ENCODE peak calls at places on chromosomes 2 and 18, in seven cellular contexts. L is PC-3, H is ovary, V is uterus, P is body of pancreas, S is breast epithelium, Q is pancreas. X is an unnamed sample.
A peak's percentile ranks its signal among the peaks of the same experiment; 100 is the strongest.

GRCh38 chr2:218659258-218659987 is at the start of the genes BCS1L and ZNF142:
- DNase-seq in V (peak; percentile 86), L (peak; percentile 91), S (peak; percentile 83), H (peak; percentile 91), Q (peak; percentile 89), P (peak; percentile 94), X (peak; percentile 94)

GRCh38 chr2:157822993-157823392 is 53.1 kb downstream of the ACVR1 start:
- DNase-seq in S (no peak), H (no peak), L (no peak), V (no peak), P (no peak), Q (no peak), X (no peak)

GRCh38 chr2:24072259-24072658 is 3.9 kb downstream of the SF3B6 start:
- DNase-seq in P (no peak), V (no peak), L (no peak), S (no peak), Q (no peak), H (no peak), X (no peak)

GRCh38 chr2:238139141-238139840 is 823 bp downstream of the KLHL30 start:
- DNase-seq in Q (no peak), H (no peak), L (no peak), V (no peak), S (no peak), P (peak; percentile 53), X (no peak)

GRCh38 chr2:161139098-161139987 is 20.9 kb upstream of the TANK start:
- DNase-seq in L (no peak), S (no peak), H (no peak), P (no peak), Q (no peak), V (no peak), X (no peak)

GRCh38 chr2:168997113-168997512 is 34.0 kb downstream of the ABCB11 start:
- DNase-seq in Q (no peak), P (no peak), H (no peak), V (no peak), L (no peak), S (no peak), X (no peak)

GRCh38 chr2:74688881-74689280 is 34.8 kb downstream of the SEMA4F start:
- DNase-seq in S (no peak), H (no peak), Q (no peak), P (no peak), L (peak; percentile 61), V (no peak), X (no peak)

GRCh38 chr18:57943723-57944122 is 100.3 kb upstream of the NEDD4L start:
- DNase-seq in S (no peak), P (no peak), H (no peak), Q (no peak), L (peak; percentile 26), V (no peak), X (no peak)

GRCh38 chr2:98486374-98486981 is 41.8 kb downstream of the INPP4A start:
- DNase-seq in H (no peak), L (no peak), Q (no peak), P (no peak), S (no peak), V (no peak), X (no peak)

DNA sequence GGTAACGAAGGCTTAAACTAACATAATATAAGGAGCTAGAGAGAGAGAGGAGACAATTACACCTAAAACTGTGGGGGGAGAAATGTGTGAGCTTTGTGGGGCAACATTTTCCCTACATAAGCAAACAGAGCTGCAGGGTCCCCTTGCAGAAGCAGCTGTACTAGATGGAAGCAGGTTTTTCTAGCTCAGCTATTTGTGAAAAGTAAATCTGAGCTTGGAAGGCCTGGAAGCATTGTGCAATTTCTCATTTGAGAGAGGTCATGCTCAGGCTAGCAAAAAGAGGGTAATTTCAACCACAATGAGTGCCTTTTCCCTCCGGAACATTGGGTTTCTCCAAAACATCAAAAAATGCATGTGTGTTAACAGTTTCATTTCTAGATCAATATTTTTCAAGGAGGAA is 130.0 kb downstream of the ARL4C start:
- DNase-seq in H (no peak), P (no peak), Q (no peak), L (peak; percentile 55), V (no peak), S (no peak), X (peak; percentile 55)
- H3K4me3 ChIP-seq in H (no peak overlapping the region), P (no peak overlapping the region), Q (no peak overlapping the region), L (no peak overlapping the region), V (no peak overlapping the region), S (no peak overlapping the region), X (no peak overlapping the region)

DNA sequence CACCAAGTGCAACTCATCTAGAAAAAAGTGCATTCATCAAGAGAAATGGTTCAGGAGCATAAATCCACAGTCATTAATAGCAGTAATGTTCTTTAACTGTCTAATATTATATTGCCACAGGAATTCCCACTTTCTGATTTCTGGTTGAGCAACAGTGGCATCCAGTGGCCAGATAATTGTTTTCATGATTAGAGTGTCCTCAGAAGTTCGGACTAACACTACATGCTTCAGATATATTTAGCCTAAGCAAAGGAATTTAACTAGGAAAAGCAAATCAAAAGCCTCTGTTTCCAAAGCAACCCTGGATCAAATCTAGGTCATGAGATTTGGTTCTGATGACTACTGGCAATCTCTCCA is 9.8 kb upstream of the ERBB4 start:
- DNase-seq in V (no peak), L (peak; percentile 68), Q (peak; percentile 21), S (no peak), P (peak; percentile 30), H (no peak), X (no peak)
- TF ChIP-seq CTCF in V (no peak), L (peak; percentile 68), Q (peak; percentile 29), S (peak; percentile 59), P (peak; percentile 74), H (no peak), X (peak; percentile 50)

DNA sequence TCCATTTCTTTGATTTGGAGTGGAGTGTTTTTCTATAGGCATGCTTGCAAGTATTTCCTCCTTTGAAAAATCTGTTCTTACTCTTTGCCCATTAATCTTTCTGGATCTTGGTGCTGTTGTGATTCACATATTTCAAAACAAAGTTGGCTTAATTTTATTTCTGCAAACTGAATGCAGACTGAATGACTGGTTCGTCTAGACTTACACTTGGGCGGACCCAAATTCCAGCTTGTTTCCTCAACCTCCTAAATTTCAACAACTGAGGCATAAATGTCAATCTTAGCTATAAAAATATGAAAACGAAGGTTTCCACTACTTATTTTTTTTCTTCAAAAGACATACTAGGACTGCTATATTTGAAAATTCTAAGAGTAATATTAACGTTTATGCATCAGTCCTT is 59.0 kb downstream of the ANKRD44 start:
- DNase-seq in V (no peak), H (no peak), L (no peak), Q (no peak), S (no peak), P (no peak), X (no peak)
- H3K4me1 ChIP-seq in V (no peaks in the 10 kb centered on the region), H (no peaks in the 10 kb centered on the region), L (no peaks in the 10 kb centered on the region), Q (no peaks in the 10 kb centered on the region), S (no peaks in the 10 kb centered on the region), P (no peaks in the 10 kb centered on the region), X (peaks cover 10% of the 10 kb centered on the region)

DNA sequence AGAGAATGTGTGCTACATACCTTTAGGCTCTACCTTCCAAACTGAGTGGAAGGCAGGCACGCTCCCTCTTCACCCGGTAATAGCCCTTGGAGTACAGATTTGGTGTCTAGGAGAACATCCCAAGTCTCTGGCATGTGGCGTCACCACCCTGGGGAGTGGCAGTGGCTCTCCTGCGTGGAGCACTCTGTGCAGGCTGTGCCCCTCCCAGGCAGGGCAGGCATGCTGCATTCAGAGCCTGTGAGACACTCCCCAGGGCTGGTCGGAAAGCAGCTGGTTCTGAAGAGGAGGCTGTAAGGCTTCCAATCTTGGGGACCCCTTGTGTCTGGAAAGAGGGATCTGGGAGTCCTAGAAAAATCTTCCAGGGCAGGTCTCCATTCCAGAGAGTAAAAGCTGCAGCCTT is 193.3 kb downstream of the ANKRD30B start:
- DNase-seq in H (no peak), P (no peak), Q (no peak), V (no peak), L (no peak), S (no peak), X (no peak)
- H3K4me3 ChIP-seq in H (no peak overlapping the region), P (no peak overlapping the region), Q (no peak overlapping the region), V (no peak overlapping the region), L (no peak overlapping the region), S (no peak overlapping the region), X (no peak overlapping the region)

DNA sequence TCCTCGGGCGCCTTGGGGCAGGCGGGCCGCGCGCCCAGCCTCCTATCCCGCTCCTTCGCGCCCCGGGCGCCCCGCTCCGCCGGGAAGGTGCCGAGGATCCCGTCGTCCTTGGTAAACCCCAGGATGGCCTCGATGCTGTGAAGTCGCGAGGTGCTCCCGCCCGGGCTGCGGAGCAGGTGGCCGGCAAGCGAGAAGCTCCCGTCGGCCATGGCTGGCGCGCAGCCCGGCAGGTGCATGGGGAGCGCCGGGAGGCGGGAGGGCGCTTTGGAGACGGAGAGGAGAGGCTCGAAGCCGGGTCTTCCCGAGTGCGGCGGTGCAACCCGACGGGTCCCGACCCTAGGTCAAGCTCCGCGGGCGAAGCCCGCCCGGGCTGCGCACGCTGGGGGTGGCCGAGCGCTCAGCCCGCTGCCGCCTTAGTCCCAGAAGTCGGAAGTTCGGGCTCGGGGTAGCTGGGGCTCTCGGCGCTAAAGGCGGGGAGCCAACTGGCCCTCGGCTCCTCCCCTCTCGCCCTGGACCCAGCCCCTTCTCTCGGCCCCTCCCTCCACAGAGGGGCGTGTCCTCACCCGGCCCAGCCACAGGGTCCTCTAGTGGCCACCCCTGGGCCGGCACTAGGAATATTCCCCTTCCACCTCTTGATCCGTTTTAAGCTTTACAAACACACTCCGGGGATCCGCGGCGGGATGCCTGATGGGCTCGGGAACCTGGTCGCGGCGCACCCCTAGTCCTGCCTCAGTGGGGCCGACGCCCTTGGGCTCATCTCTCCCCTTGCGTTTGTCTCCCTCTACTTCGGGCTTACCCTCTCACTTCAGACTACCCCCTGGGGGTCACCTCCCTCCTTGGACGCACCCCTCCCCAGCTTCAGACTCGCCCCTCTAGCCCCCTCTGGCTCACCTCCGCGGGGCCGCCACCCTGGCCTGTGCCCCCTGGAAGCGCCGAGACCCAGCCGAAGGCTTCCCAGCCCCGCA is at the start of gene RAX:
- DNase-seq in P (peak; percentile 46), S (no peak), V (no peak), Q (no peak), L (no peak), H (no peak), X (no peak)
- TF ChIP-seq CTCF in P (peak; percentile 25), S (no peak), V (no peak), Q (no peak), L (no peak), H (no peak), X (no peak)

DNA sequence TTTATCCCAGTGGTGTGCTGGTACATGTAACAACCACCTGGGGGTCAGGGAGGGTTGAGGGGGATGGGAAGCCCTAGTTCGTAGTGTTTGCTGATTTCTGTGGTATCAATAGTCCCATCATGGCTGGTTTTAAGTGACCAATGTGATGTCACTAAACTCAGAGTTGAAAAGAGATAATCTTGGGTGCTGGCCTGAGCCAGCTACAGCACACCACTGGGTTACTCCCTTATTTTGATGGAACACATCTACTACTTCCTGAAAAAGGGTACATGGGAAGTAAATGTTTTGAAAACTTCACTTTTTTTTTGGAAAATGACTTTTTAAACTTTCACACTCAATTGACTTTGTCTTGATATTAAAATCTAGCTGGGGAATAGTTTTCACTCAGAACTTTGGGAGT is 87.0 kb upstream of the CXCR4 start:
- DNase-seq in V (no peak), P (no peak), L (no peak), Q (no peak), H (no peak), S (no peak), X (no peak)
- H3K4me1 ChIP-seq in V (no peaks in the 10 kb centered on the region), P (no peaks in the 10 kb centered on the region), L (no peaks in the 10 kb centered on the region), Q (no peaks in the 10 kb centered on the region), H (no peaks in the 10 kb centered on the region), S (no peaks in the 10 kb centered on the region), X (no peaks in the 10 kb centered on the region)

GRCh38 chr2:224982226-224982625 is 60.0 kb downstream of the DOCK10 start:
- DNase-seq in V (no peak), Q (no peak), P (peak; percentile 13), S (peak; percentile 22), L (no peak), H (no peak), X (no peak)
- H3K4me3 ChIP-seq in V (no peak overlapping the region), Q (no peak overlapping the region), P (no peak overlapping the region), S (peak overlapping the region; percentile 55), L (no peak overlapping the region), H (no peak overlapping the region), X (peak overlapping the region; percentile 34)

X was measured in tibial nerve.